ENCODE peak calls at places on chromosomes 13 and 19, in four cellular contexts. O is coronary artery; N is ascending aorta; T is naive thymus-derived CD4-positive, alpha-beta T cell. H is an unnamed sample.

GRCh38 chr13:23570099-23570926 is at the start of gene TNFRSF19:
- DNase-seq in O (no peak), N (no peak), T (no peak), H (peak)

GRCh38 chr19:11963566-11964355 is 1.1 kb upstream of the ZNF763 start:
- DNase-seq in O (peak), N (peak), T (peak), H (peak)

GRCh38 chr13:75798353-75799245 is 162.5 kb downstream of the LMO7 start:
- DNase-seq in O (no peak), N (no peak), T (no peak), H (no peak)

GRCh38 chr19:41641879-41642485 is 15.1 kb upstream of the CEACAM4 start:
- DNase-seq in O (no peak), N (no peak), T (peak), H (peak)

GRCh38 chr13:107117327-107118012 is 549.5 kb upstream of the ARGLU1 start:
- DNase-seq in O (no peak), N (no peak), T (no peak), H (no peak)

GRCh38 chr19:9836021-9836420 is 903 bp downstream of the PIN1 start:
- DNase-seq in O (no peak), N (no peak), T (no peak), H (no peak)

GRCh38 chr13:109698779-109699178 is 87.6 kb downstream of the IRS2 start:
- DNase-seq in O (no peak), N (no peak), T (no peak), H (no peak)

GRCh38 chr19:58055483-58055874 is 3.6 kb upstream of the ZNF135 start:
- DNase-seq in O (no peak), N (no peak), T (no peak), H (no peak)

GRCh38 chr13:50474094-50474654 is 369.3 kb downstream of the DLEU7 start:
- DNase-seq in O (no peak), N (no peak), T (no peak), H (no peak)

GRCh38 chr19:8445488-8446001 is 770 bp downstream of the HNRNPM start:
- DNase-seq in O (no peak), N (no peak), T (peak), H (no peak)

GRCh38 chr19:14561832-14562351 is 10.0 kb downstream of the NDUFB7 start:
- DNase-seq in O (no peak), N (no peak), T (no peak), H (no peak)

GRCh38 chr19:54684537-54684936 is 21.8 kb downstream of the LILRB4 start:
- DNase-seq in O (no peak), N (no peak), T (no peak), H (no peak)

GRCh38 chr13:80037505-80037888 is 303.4 kb downstream of the SPRY2 start:
- DNase-seq in O (no peak), N (no peak), T (no peak), H (no peak)

GRCh38 chr19:34676697-34677385 is at the start of gene SCGB2B2:
- DNase-seq in O (peak), N (peak), T (no peak), H (peak)

GRCh38 chr19:44141191-44142013 is at the start of gene ZNF234:
- DNase-seq in O (peak), N (peak), T (peak), H (peak)

GRCh38 chr19:56538761-56539263 is at the start of gene ZFP28:
- DNase-seq in O (no peak), N (peak), T (peak), H (peak)

GRCh38 chr19:1102407-1103106 is 1.2 kb upstream of the GPX4 start:
- DNase-seq in O (peak), N (peak), T (peak), H (peak)

GRCh38 chr13:70941454-70941853 is 833.2 kb upstream of the KLHL1 start:
- DNase-seq in O (no peak), N (no peak), T (no peak), H (no peak)

GRCh38 chr13:75421987-75422386 is 60.0 kb downstream of the TBC1D4 start:
- DNase-seq in O (no peak), N (no peak), T (no peak), H (no peak)

GRCh38 chr13:106491463-106491862 is 44.0 kb downstream of the EFNB2 start:
- DNase-seq in O (no peak), N (no peak), T (no peak), H (no peak)

GRCh38 chr13:31749929-31750328 is 10.6 kb downstream of the RXFP2 start:
- DNase-seq in O (no peak), N (no peak), T (no peak), H (no peak)

GRCh38 chr13:52793507-52793906 is 53.9 kb upstream of the CNMD start:
- DNase-seq in O (no peak), N (no peak), T (no peak), H (no peak)

GRCh38 chr19:40279120-40279551 is 6.0 kb downstream of the AKT2 start:
- DNase-seq in O (no peak), N (no peak), T (no peak), H (peak)

GRCh38 chr19:18710986-18711751 is 27.7 kb downstream of the CRTC1 start:
- DNase-seq in O (no peak), N (no peak), T (no peak), H (peak)

GRCh38 chr13:46667687-46668281 is 114.8 kb downstream of the LRCH1 start:
- DNase-seq in O (no peak), N (no peak), T (no peak), H (no peak)

GRCh38 chr13:110396913-110397379 is 89.9 kb downstream of the COL4A2 start:
- DNase-seq in O (peak), N (peak), T (no peak), H (peak)

GRCh38 chr13:113862191-113862765 is 1.6 kb downstream of the GAS6 start:
- DNase-seq in O (peak), N (no peak), T (no peak), H (no peak)
- H3K4me3 ChIP-seq in O (peak), N (peak), T (no peak), H (peak)

GRCh38 chr13:27423333-27423732 is 1.1 kb upstream of the GTF3A start:
- DNase-seq in O (no peak), N (no peak), T (no peak), H (no peak)
- H3K4me3 ChIP-seq in O (no peak), N (no peak), T (no peak), H (no peak)

DNA sequence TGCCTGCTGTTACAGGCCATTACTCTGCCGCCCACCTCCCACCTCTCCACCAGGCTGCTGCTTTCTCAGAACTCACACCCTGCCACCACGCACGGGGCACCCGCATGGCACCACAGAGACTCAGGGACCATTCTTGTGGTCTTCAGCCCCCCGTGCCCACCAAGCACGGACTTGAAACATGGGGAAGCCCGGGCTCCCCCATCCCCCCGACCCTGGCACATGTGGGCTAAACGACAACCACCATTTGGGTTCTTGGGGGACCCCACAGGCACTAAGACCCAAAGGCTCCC is 23.1 kb upstream of the TINCR start:
- DNase-seq in O (no peak), N (no peak), T (no peak), H (no peak)
- H3K4me3 ChIP-seq in O (no peak), N (no peak), T (no peak), H (no peak)

GRCh38 chr19:2250765-2251576 is 1.8 kb downstream of the AMH start:
- DNase-seq in O (no peak), N (no peak), T (no peak), H (no peak)

GRCh38 chr19:2251577-2252480 is 2.7 kb downstream of the AMH start:
- DNase-seq in O (no peak), N (no peak), T (no peak), H (no peak)

GRCh38 chr19:2249010-2249866 is at the start of gene AMH:
- DNase-seq in O (no peak), N (no peak), T (no peak), H (no peak)

GRCh38 chr19:2248136-2249009 is 750 bp upstream of the AMH start:
- DNase-seq in O (no peak), N (no peak), T (no peak), H (no peak)

GRCh38 chr19:2249880-2250764 is 999 bp downstream of the AMH start:
- DNase-seq in O (no peak), N (no peak), T (no peak), H (no peak)
- H3K4me3 ChIP-seq in O (peak), N (no peak), T (no peak), H (no peak)

GRCh38 chr19:45477713-45478453 is 10.1 kb downstream of the FOSB start:
- DNase-seq in O (no peak), N (no peak), T (no peak), H (no peak)
- H3K4me3 ChIP-seq in O (peak), N (peak), T (peak), H (peak)

DNA sequence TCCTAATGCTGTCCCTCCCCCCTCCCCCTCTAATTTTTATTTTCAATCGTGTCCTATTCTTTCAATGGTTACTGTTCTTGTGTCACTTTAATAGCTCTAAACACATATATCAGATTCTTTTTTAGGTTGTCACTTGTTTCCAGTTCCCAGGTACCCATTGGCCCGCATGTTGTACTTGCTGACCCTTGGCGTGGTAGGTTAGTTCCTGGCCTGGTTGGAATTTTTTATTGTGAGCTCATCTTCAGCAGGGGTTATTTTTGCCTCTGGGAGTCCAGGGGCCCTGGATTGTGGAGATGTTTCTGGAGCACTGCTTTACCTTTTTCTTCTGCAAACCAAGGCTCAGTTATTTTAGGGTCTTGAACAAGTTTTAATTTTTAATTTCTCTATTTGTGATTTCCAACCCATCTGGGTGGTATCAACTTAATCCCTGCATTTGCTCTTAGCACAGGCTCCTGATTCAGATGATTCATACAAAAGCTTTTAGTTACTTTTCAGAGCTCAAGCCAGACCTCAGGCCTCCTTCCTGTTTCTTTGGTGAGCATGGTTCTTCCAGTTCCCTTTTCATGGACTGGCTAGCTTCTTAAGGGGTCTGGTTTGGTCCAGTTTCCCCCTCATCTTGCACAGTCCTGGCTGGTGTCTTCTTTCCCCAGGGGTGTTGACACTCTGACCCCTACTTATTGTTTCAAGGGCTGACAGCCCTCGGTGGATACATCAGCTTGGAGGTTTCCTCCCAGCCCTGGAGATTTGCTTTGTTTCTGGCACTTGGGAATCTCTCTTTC is 220.5 kb downstream of the TM9SF2 start:
- DNase-seq in O (no peak), N (no peak), T (no peak), H (no peak)
- H3K4me3 ChIP-seq in O (no peak), N (no peak), T (no peak), H (no peak)

DNA sequence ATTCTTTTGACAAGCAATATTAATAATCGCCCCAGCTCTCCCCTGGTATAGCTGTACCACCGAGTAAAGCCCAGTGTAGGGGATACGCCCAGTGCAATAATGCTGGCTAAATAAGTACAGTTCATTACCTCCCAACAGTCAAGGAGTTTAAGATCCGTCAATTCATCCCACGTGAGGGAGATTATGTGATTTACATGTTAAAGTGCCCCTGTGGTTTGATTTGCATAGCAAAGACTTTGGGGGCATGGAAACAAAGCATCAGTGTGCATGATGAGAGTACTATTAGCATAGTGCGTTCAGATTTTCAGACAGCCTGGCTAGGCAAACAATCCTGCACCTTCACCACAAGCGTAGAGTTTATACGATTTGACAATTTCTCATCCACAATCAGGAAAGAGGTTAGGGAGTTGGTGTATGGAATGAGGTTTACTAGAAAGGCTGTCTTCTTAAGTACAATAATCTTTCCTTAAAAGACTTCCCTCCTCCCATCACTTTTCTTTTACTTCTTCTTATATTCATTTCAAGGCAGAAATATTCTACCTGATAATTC is 754.0 kb downstream of the DIAPH3 start:
- DNase-seq in O (no peak), N (no peak), T (no peak), H (no peak)
- H3K4me3 ChIP-seq in O (no peak), N (no peak), T (no peak), H (no peak)

GRCh38 chr19:46901701-46902401 is 41.1 kb downstream of the ARHGAP35 start:
- DNase-seq in O (no peak), N (no peak), T (no peak), H (no peak)

GRCh38 chr19:46902402-46902766 is 41.6 kb downstream of the ARHGAP35 start:
- DNase-seq in O (no peak), N (no peak), T (no peak), H (no peak)

GRCh38 chr19:46904114-46905060 is 43.6 kb downstream of the ARHGAP35 start:
- DNase-seq in O (no peak), N (no peak), T (no peak), H (no peak)

GRCh38 chr19:46906221-46906620 is 45.4 kb downstream of the ARHGAP35 start:
- DNase-seq in O (no peak), N (no peak), T (no peak), H (no peak)

GRCh38 chr19:46903458-46903857 is 42.7 kb downstream of the ARHGAP35 start:
- DNase-seq in O (no peak), N (no peak), T (no peak), H (no peak)
- H3K4me3 ChIP-seq in O (no peak), N (no peak), T (no peak), H (no peak)

DNA sequence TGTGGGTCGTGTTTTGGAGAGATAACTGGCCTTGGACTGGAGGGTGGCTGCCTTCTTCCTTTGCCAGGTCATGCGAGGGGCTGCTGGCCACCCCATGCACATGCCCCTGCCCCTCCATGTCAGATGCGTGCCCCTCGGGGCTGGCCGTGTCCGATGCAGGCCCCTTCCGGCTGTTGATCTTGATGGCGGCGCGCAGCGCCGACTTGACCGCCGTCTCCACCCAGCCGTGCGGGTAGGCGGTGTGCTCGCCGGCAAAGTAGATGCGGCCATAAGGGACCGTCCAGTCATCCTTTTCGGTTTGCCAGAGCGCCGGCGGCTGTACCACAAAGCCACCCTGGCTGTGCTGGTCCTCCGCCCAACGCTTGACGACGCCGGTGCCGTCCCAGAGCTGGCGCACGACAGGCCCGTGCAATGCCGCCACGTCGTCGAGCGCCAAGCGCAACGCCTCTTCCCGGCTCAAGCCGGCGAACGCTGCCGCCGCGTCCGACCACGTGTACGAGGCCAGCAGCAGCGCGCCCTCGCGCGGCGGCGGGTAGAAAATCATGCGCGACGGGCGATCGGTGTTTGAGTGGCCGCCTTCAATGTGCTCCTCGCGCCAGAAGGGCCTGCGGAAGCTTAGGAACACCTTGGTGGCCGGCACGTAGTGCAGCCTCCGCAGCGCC is 6.9 kb downstream of the IL4I1 start:
- DNase-seq in O (no peak), N (no peak), T (peak), H (peak)
- H3K4me3 ChIP-seq in O (peak), N (peak), T (peak), H (no peak)